ENCODE peak calls at places on chromosomes 13 and 19, in six cellular contexts. One of them, this sample, is unnamed.

GRCh38 chr19:33703438-33703750 is 81.6 kb downstream of the CHST8 start:
- DNase-seq in OCI-LY7: no peak
- DNase-seq in frontal cortex: no peak
- DNase-seq in stimulated activated CD4-positive, alpha-beta T cell treated with anti-CD3 and anti-CD28 coated beads, Interleukin-4, amount 100 ng/mL, for 24 hours: no peak
- DNase-seq in GM23248: no peak
- DNase-seq in GM12891: no peak
- DNase-seq in this sample: no peak

GRCh38 chr19:14770136-14770535 is 8.2 kb downstream of the ADGRE2 start:
- DNase-seq in frontal cortex: no peak
- DNase-seq in GM23248: no peak
- DNase-seq in stimulated activated CD4-positive, alpha-beta T cell treated with anti-CD3 and anti-CD28 coated beads, Interleukin-4, amount 100 ng/mL, for 24 hours: no peak
- DNase-seq in OCI-LY7: no peak
- DNase-seq in GM12891: no peak
- DNase-seq in this sample: no peak

GRCh38 chr13:27289016-27289665 is 18.5 kb downstream of the RASL11A start:
- DNase-seq in stimulated activated CD4-positive, alpha-beta T cell treated with anti-CD3 and anti-CD28 coated beads, Interleukin-4, amount 100 ng/mL, for 24 hours: no peak
- DNase-seq in frontal cortex: no peak
- DNase-seq in GM12891: no peak
- DNase-seq in OCI-LY7: no peak
- DNase-seq in GM23248: no peak
- DNase-seq in this sample: no peak

GRCh38 chr19:36115453-36116343 is at the start of gene TBCB:
- DNase-seq in OCI-LY7: peak
- DNase-seq in frontal cortex: no peak
- DNase-seq in stimulated activated CD4-positive, alpha-beta T cell treated with anti-CD3 and anti-CD28 coated beads, Interleukin-4, amount 100 ng/mL, for 24 hours: peak
- DNase-seq in GM12891: peak
- DNase-seq in GM23248: peak
- DNase-seq in this sample: peak

GRCh38 chr19:17294051-17294891 is 9.0 kb downstream of the ABHD8 start:
- DNase-seq in GM23248: peak
- DNase-seq in OCI-LY7: peak
- DNase-seq in frontal cortex: peak
- DNase-seq in stimulated activated CD4-positive, alpha-beta T cell treated with anti-CD3 and anti-CD28 coated beads, Interleukin-4, amount 100 ng/mL, for 24 hours: peak
- DNase-seq in GM12891: peak
- DNase-seq in this sample: peak

GRCh38 chr13:100540621-100541020 is 48.0 kb downstream of the GGACT start:
- DNase-seq in OCI-LY7: no peak
- DNase-seq in GM12891: no peak
- DNase-seq in GM23248: no peak
- DNase-seq in stimulated activated CD4-positive, alpha-beta T cell treated with anti-CD3 and anti-CD28 coated beads, Interleukin-4, amount 100 ng/mL, for 24 hours: no peak
- DNase-seq in frontal cortex: no peak
- DNase-seq in this sample: no peak

GRCh38 chr19:46192990-46193650 is 36.4 kb upstream of the IGFL1 start:
- DNase-seq in frontal cortex: no peak
- DNase-seq in GM23248: peak
- DNase-seq in OCI-LY7: no peak
- DNase-seq in stimulated activated CD4-positive, alpha-beta T cell treated with anti-CD3 and anti-CD28 coated beads, Interleukin-4, amount 100 ng/mL, for 24 hours: no peak
- DNase-seq in GM12891: no peak
- DNase-seq in this sample: no peak

GRCh38 chr13:66943530-66943929 is 286.6 kb downstream of the PCDH9 start:
- DNase-seq in GM12891: no peak
- DNase-seq in frontal cortex: no peak
- DNase-seq in stimulated activated CD4-positive, alpha-beta T cell treated with anti-CD3 and anti-CD28 coated beads, Interleukin-4, amount 100 ng/mL, for 24 hours: no peak
- DNase-seq in OCI-LY7: no peak
- DNase-seq in GM23248: no peak
- DNase-seq in this sample: no peak

GRCh38 chr19:48837081-48837524 is 812 bp upstream of the HSD17B14 start:
- DNase-seq in GM23248: peak
- DNase-seq in GM12891: peak
- DNase-seq in stimulated activated CD4-positive, alpha-beta T cell treated with anti-CD3 and anti-CD28 coated beads, Interleukin-4, amount 100 ng/mL, for 24 hours: peak
- DNase-seq in frontal cortex: peak
- DNase-seq in OCI-LY7: peak
- DNase-seq in this sample: peak

GRCh38 chr19:18393836-18394235 is 3.6 kb downstream of the LRRC25 start:
- DNase-seq in stimulated activated CD4-positive, alpha-beta T cell treated with anti-CD3 and anti-CD28 coated beads, Interleukin-4, amount 100 ng/mL, for 24 hours: no peak
- DNase-seq in frontal cortex: no peak
- DNase-seq in GM23248: no peak
- DNase-seq in GM12891: no peak
- DNase-seq in OCI-LY7: peak
- DNase-seq in this sample: no peak

GRCh38 chr13:106570354-106570822 is 2.5 kb upstream of the ARGLU1 start:
- DNase-seq in frontal cortex: no peak
- DNase-seq in GM12891: no peak
- DNase-seq in GM23248: peak
- DNase-seq in stimulated activated CD4-positive, alpha-beta T cell treated with anti-CD3 and anti-CD28 coated beads, Interleukin-4, amount 100 ng/mL, for 24 hours: peak
- DNase-seq in OCI-LY7: no peak
- DNase-seq in this sample: peak

GRCh38 chr19:34601071-34601470 is 75.9 kb downstream of the SCGB2B2 start:
- DNase-seq in stimulated activated CD4-positive, alpha-beta T cell treated with anti-CD3 and anti-CD28 coated beads, Interleukin-4, amount 100 ng/mL, for 24 hours: no peak
- DNase-seq in GM23248: no peak
- DNase-seq in frontal cortex: no peak
- DNase-seq in GM12891: no peak
- DNase-seq in OCI-LY7: no peak
- DNase-seq in this sample: no peak

GRCh38 chr13:27516103-27516502 is 65.7 kb upstream of the MTIF3 start:
- DNase-seq in GM23248: no peak
- DNase-seq in OCI-LY7: no peak
- DNase-seq in frontal cortex: no peak
- DNase-seq in GM12891: no peak
- DNase-seq in stimulated activated CD4-positive, alpha-beta T cell treated with anti-CD3 and anti-CD28 coated beads, Interleukin-4, amount 100 ng/mL, for 24 hours: no peak
- DNase-seq in this sample: no peak

GRCh38 chr13:57491318-57491717 is 140.2 kb upstream of the PCDH17 start:
- DNase-seq in stimulated activated CD4-positive, alpha-beta T cell treated with anti-CD3 and anti-CD28 coated beads, Interleukin-4, amount 100 ng/mL, for 24 hours: no peak
- DNase-seq in frontal cortex: no peak
- DNase-seq in GM23248: no peak
- DNase-seq in GM12891: no peak
- DNase-seq in OCI-LY7: no peak
- DNase-seq in this sample: no peak

GRCh38 chr13:44932850-44933251 is 56.4 kb downstream of the NUFIP1 start:
- DNase-seq in OCI-LY7: no peak
- DNase-seq in frontal cortex: peak
- DNase-seq in GM23248: peak
- DNase-seq in GM12891: no peak
- DNase-seq in stimulated activated CD4-positive, alpha-beta T cell treated with anti-CD3 and anti-CD28 coated beads, Interleukin-4, amount 100 ng/mL, for 24 hours: no peak
- DNase-seq in this sample: no peak

GRCh38 chr13:97567510-97568243 is 133.7 kb downstream of the RAP2A start:
- DNase-seq in OCI-LY7: no peak
- DNase-seq in GM23248: peak
- DNase-seq in GM12891: peak
- DNase-seq in frontal cortex: no peak
- DNase-seq in stimulated activated CD4-positive, alpha-beta T cell treated with anti-CD3 and anti-CD28 coated beads, Interleukin-4, amount 100 ng/mL, for 24 hours: no peak
- DNase-seq in this sample: no peak

GRCh38 chr19:15418112-15418587 is 638 bp downstream of the AKAP8L start:
- DNase-seq in OCI-LY7: no peak
- DNase-seq in GM23248: peak
- DNase-seq in stimulated activated CD4-positive, alpha-beta T cell treated with anti-CD3 and anti-CD28 coated beads, Interleukin-4, amount 100 ng/mL, for 24 hours: no peak
- DNase-seq in GM12891: no peak
- DNase-seq in frontal cortex: no peak
- DNase-seq in this sample: no peak

GRCh38 chr13:80011448-80012212 is 329.3 kb downstream of the SPRY2 start:
- DNase-seq in OCI-LY7: no peak
- DNase-seq in frontal cortex: no peak
- DNase-seq in stimulated activated CD4-positive, alpha-beta T cell treated with anti-CD3 and anti-CD28 coated beads, Interleukin-4, amount 100 ng/mL, for 24 hours: no peak
- DNase-seq in GM23248: no peak
- DNase-seq in GM12891: no peak
- DNase-seq in this sample: no peak

GRCh38 chr19:55075366-55075998 is at the start of gene EPS8L1:
- DNase-seq in GM12891: no peak
- DNase-seq in GM23248: no peak
- DNase-seq in frontal cortex: no peak
- DNase-seq in stimulated activated CD4-positive, alpha-beta T cell treated with anti-CD3 and anti-CD28 coated beads, Interleukin-4, amount 100 ng/mL, for 24 hours: no peak
- DNase-seq in OCI-LY7: no peak
- DNase-seq in this sample: no peak

GRCh38 chr13:56886398-56886797 is 254.3 kb upstream of the PRR20A start:
- DNase-seq in OCI-LY7: no peak
- DNase-seq in frontal cortex: no peak
- DNase-seq in stimulated activated CD4-positive, alpha-beta T cell treated with anti-CD3 and anti-CD28 coated beads, Interleukin-4, amount 100 ng/mL, for 24 hours: no peak
- DNase-seq in GM23248: no peak
- DNase-seq in GM12891: no peak
- DNase-seq in this sample: no peak

GRCh38 chr19:4067396-4068057 is 828 bp upstream of the ZBTB7A start:
- DNase-seq in GM12891: no peak
- DNase-seq in OCI-LY7: peak
- DNase-seq in GM23248: peak
- DNase-seq in stimulated activated CD4-positive, alpha-beta T cell treated with anti-CD3 and anti-CD28 coated beads, Interleukin-4, amount 100 ng/mL, for 24 hours: no peak
- DNase-seq in frontal cortex: no peak
- DNase-seq in this sample: peak

GRCh38 chr13:27170521-27171243 is 929 bp downstream of the USP12 start:
- DNase-seq in stimulated activated CD4-positive, alpha-beta T cell treated with anti-CD3 and anti-CD28 coated beads, Interleukin-4, amount 100 ng/mL, for 24 hours: peak
- DNase-seq in OCI-LY7: peak
- DNase-seq in GM23248: peak
- DNase-seq in frontal cortex: peak
- DNase-seq in GM12891: peak
- DNase-seq in this sample: peak

GRCh38 chr13:77457989-77458388 is 77.5 kb upstream of the SCEL start:
- DNase-seq in frontal cortex: no peak
- DNase-seq in GM12891: no peak
- DNase-seq in OCI-LY7: no peak
- DNase-seq in stimulated activated CD4-positive, alpha-beta T cell treated with anti-CD3 and anti-CD28 coated beads, Interleukin-4, amount 100 ng/mL, for 24 hours: no peak
- DNase-seq in GM23248: no peak
- DNase-seq in this sample: no peak

GRCh38 chr13:75226755-75227435 is 255.1 kb downstream of the TBC1D4 start:
- DNase-seq in OCI-LY7: no peak
- DNase-seq in GM12891: no peak
- DNase-seq in stimulated activated CD4-positive, alpha-beta T cell treated with anti-CD3 and anti-CD28 coated beads, Interleukin-4, amount 100 ng/mL, for 24 hours: no peak
- DNase-seq in GM23248: peak
- DNase-seq in frontal cortex: no peak
- DNase-seq in this sample: no peak

GRCh38 chr19:44752816-44753618 is 4.5 kb downstream of the BCL3 start:
- DNase-seq in frontal cortex: peak
- DNase-seq in GM23248: peak
- DNase-seq in GM12891: peak
- DNase-seq in stimulated activated CD4-positive, alpha-beta T cell treated with anti-CD3 and anti-CD28 coated beads, Interleukin-4, amount 100 ng/mL, for 24 hours: peak
- DNase-seq in OCI-LY7: peak
- DNase-seq in this sample: peak

GRCh38 chr13:49225358-49226042 is 5.4 kb downstream of the MLNR start:
- DNase-seq in GM12891: no peak
- DNase-seq in frontal cortex: no peak
- DNase-seq in GM23248: peak
- DNase-seq in OCI-LY7: no peak
- DNase-seq in stimulated activated CD4-positive, alpha-beta T cell treated with anti-CD3 and anti-CD28 coated beads, Interleukin-4, amount 100 ng/mL, for 24 hours: no peak
- DNase-seq in this sample: no peak

GRCh38 chr19:38012290-38012689 is 105.3 kb downstream of the SIPA1L3 start:
- DNase-seq in OCI-LY7: no peak
- DNase-seq in stimulated activated CD4-positive, alpha-beta T cell treated with anti-CD3 and anti-CD28 coated beads, Interleukin-4, amount 100 ng/mL, for 24 hours: no peak
- DNase-seq in frontal cortex: no peak
- DNase-seq in GM12891: no peak
- DNase-seq in GM23248: no peak
- DNase-seq in this sample: no peak

GRCh38 chr13:32098275-32098674 is 66.7 kb downstream of the FRY start:
- DNase-seq in GM12891: no peak
- DNase-seq in GM23248: peak
- DNase-seq in stimulated activated CD4-positive, alpha-beta T cell treated with anti-CD3 and anti-CD28 coated beads, Interleukin-4, amount 100 ng/mL, for 24 hours: no peak
- DNase-seq in frontal cortex: no peak
- DNase-seq in OCI-LY7: no peak
- DNase-seq in this sample: no peak

GRCh38 chr19:1875646-1876493 is 9.4 kb downstream of the ABHD17A start:
- DNase-seq in GM12891: peak
- DNase-seq in stimulated activated CD4-positive, alpha-beta T cell treated with anti-CD3 and anti-CD28 coated beads, Interleukin-4, amount 100 ng/mL, for 24 hours: peak
- DNase-seq in frontal cortex: peak
- DNase-seq in GM23248: peak
- DNase-seq in OCI-LY7: peak
- DNase-seq in this sample: peak

GRCh38 chr19:37218592-37218935 is 550 bp downstream of the ZNF383 start:
- DNase-seq in stimulated activated CD4-positive, alpha-beta T cell treated with anti-CD3 and anti-CD28 coated beads, Interleukin-4, amount 100 ng/mL, for 24 hours: peak
- DNase-seq in frontal cortex: no peak
- DNase-seq in OCI-LY7: no peak
- DNase-seq in GM12891: no peak
- DNase-seq in GM23248: peak
- DNase-seq in this sample: peak

GRCh38 chr13:32086366-32086765 is 54.8 kb downstream of the FRY start:
- DNase-seq in stimulated activated CD4-positive, alpha-beta T cell treated with anti-CD3 and anti-CD28 coated beads, Interleukin-4, amount 100 ng/mL, for 24 hours: no peak
- DNase-seq in frontal cortex: no peak
- DNase-seq in GM12891: no peak
- DNase-seq in OCI-LY7: no peak
- DNase-seq in GM23248: peak
- DNase-seq in this sample: no peak

GRCh38 chr19:17073869-17074627 is 1.2 kb downstream of the HAUS8 start:
- DNase-seq in OCI-LY7: peak
- DNase-seq in GM12891: no peak
- DNase-seq in frontal cortex: no peak
- DNase-seq in GM23248: peak
- DNase-seq in stimulated activated CD4-positive, alpha-beta T cell treated with anti-CD3 and anti-CD28 coated beads, Interleukin-4, amount 100 ng/mL, for 24 hours: no peak
- DNase-seq in this sample: no peak

GRCh38 chr13:32117696-32118095 is 86.1 kb downstream of the FRY start:
- DNase-seq in frontal cortex: no peak
- DNase-seq in OCI-LY7: no peak
- DNase-seq in GM23248: no peak
- DNase-seq in GM12891: no peak
- DNase-seq in stimulated activated CD4-positive, alpha-beta T cell treated with anti-CD3 and anti-CD28 coated beads, Interleukin-4, amount 100 ng/mL, for 24 hours: no peak
- DNase-seq in this sample: no peak

GRCh38 chr13:76773695-76774094 is 112.5 kb downstream of the KCTD12 start:
- DNase-seq in GM12891: no peak
- DNase-seq in GM23248: peak
- DNase-seq in frontal cortex: no peak
- DNase-seq in OCI-LY7: no peak
- DNase-seq in stimulated activated CD4-positive, alpha-beta T cell treated with anti-CD3 and anti-CD28 coated beads, Interleukin-4, amount 100 ng/mL, for 24 hours: no peak
- DNase-seq in this sample: no peak

GRCh38 chr13:20501139-20501538 is 24.5 kb downstream of the CRYL1 start:
- DNase-seq in frontal cortex: no peak
- DNase-seq in stimulated activated CD4-positive, alpha-beta T cell treated with anti-CD3 and anti-CD28 coated beads, Interleukin-4, amount 100 ng/mL, for 24 hours: no peak
- DNase-seq in GM12891: no peak
- DNase-seq in OCI-LY7: no peak
- DNase-seq in GM23248: no peak
- DNase-seq in this sample: no peak

GRCh38 chr19:35267818-35268545 is 780 bp upstream of the USF2 start:
- DNase-seq in OCI-LY7: peak
- DNase-seq in frontal cortex: peak
- DNase-seq in GM12891: peak
- DNase-seq in GM23248: peak
- DNase-seq in stimulated activated CD4-positive, alpha-beta T cell treated with anti-CD3 and anti-CD28 coated beads, Interleukin-4, amount 100 ng/mL, for 24 hours: peak
- DNase-seq in this sample: peak

GRCh38 chr13:100765021-100765420 is 90.4 kb upstream of the TMTC4 start:
- DNase-seq in GM12891: no peak
- DNase-seq in stimulated activated CD4-positive, alpha-beta T cell treated with anti-CD3 and anti-CD28 coated beads, Interleukin-4, amount 100 ng/mL, for 24 hours: no peak
- DNase-seq in frontal cortex: no peak
- DNase-seq in OCI-LY7: no peak
- DNase-seq in GM23248: no peak
- DNase-seq in this sample: no peak

GRCh38 chr19:30669329-30670010 is 297.3 kb downstream of the ZNF536 start:
- DNase-seq in OCI-LY7: peak
- DNase-seq in frontal cortex: peak
- DNase-seq in GM23248: peak
- DNase-seq in stimulated activated CD4-positive, alpha-beta T cell treated with anti-CD3 and anti-CD28 coated beads, Interleukin-4, amount 100 ng/mL, for 24 hours: peak
- DNase-seq in GM12891: peak
- DNase-seq in this sample: peak

GRCh38 chr13:58953638-58954037 is 1210.1 kb downstream of the DIAPH3 start:
- DNase-seq in GM23248: no peak
- DNase-seq in OCI-LY7: peak
- DNase-seq in frontal cortex: no peak
- DNase-seq in stimulated activated CD4-positive, alpha-beta T cell treated with anti-CD3 and anti-CD28 coated beads, Interleukin-4, amount 100 ng/mL, for 24 hours: no peak
- DNase-seq in GM12891: no peak
- DNase-seq in this sample: no peak